ENCODE peak calls at places on chromosome 18, in eight cellular contexts. C, Z, A, X, M, P, Y and G are unnamed samples.
A peak's percentile ranks its signal among the peaks of the same experiment; 100 is the strongest.

GRCh38 chr18:63439334-63439733 is 17.1 kb upstream of the VPS4B start:
- DNase-seq in P (peak; percentile 78), A (peak; percentile 79), X (peak; percentile 87), M (peak; percentile 48), Z (peak; percentile 74), Y (peak; percentile 70), C (peak; percentile 81), G (peak; percentile 91)

GRCh38 chr18:47418746-47419145 is 167.3 kb upstream of the SKOR2 start:
- DNase-seq in X (no peak), M (no peak), Z (peak; percentile 52), A (no peak), C (no peak), P (no peak), Y (no peak), G (no peak)

GRCh38 chr18:72056171-72056570 is 488.0 kb downstream of the CBLN2 start:
- DNase-seq in X (no peak), Y (no peak), M (no peak), P (no peak), Z (no peak), C (no peak), A (no peak), G (no peak)

GRCh38 chr18:24322594-24323136 is 75.0 kb downstream of the OSBPL1A start:
- DNase-seq in X (no peak), Y (no peak), A (peak; percentile 7), P (peak; percentile 18), Z (peak; percentile 59), C (peak; percentile 55), M (no peak), G (no peak)

GRCh38 chr18:9135912-9136314 is 668 bp upstream of the ANKRD12 start:
- DNase-seq in X (peak; percentile 24), Z (peak; percentile 49), Y (peak; percentile 43), C (no peak), A (peak; percentile 64), P (peak; percentile 44), M (peak; percentile 75), G (no peak)

GRCh38 chr18:37963837-37964236 is 398.2 kb upstream of the CELF4 start:
- DNase-seq in Z (no peak), P (no peak), C (no peak), Y (no peak), A (no peak), X (no peak), M (no peak), G (no peak)

GRCh38 chr18:7521226-7521856 is 45.8 kb upstream of the PTPRM start:
- DNase-seq in Z (no peak), M (no peak), P (no peak), Y (no peak), A (no peak), C (no peak), X (no peak), G (no peak)

GRCh38 chr18:54675076-54675475 is 84.0 kb downstream of the DYNAP start:
- DNase-seq in A (no peak), Z (no peak), X (peak; percentile 2), Y (no peak), C (no peak), M (no peak), P (no peak), G (no peak)

GRCh38 chr18:55319517-55319905 is 268.5 kb downstream of the TCF4 start:
- DNase-seq in Y (no peak), P (peak; percentile 44), M (no peak), C (peak; percentile 68), Z (peak; percentile 85), A (no peak), X (peak; percentile 35), G (no peak)

GRCh38 chr18:292271-292670 is 24.4 kb upstream of the THOC1 start:
- DNase-seq in M (no peak), A (no peak), Z (peak; percentile 39), C (no peak), X (peak; percentile 9), P (peak; percentile 29), Y (no peak), G (no peak)

GRCh38 chr18:80154293-80154692 is 45.2 kb downstream of the ADNP2 start:
- DNase-seq in C (peak; percentile 36), X (peak; percentile 41), A (peak; percentile 50), P (peak; percentile 9), Y (no peak), Z (peak; percentile 56), M (peak; percentile 35), G (no peak)

GRCh38 chr18:9429662-9429993 is 45.7 kb upstream of the RALBP1 start:
- DNase-seq in C (peak; percentile 48), P (no peak), A (no peak), M (no peak), Y (no peak), Z (peak; percentile 65), X (no peak), G (no peak)

GRCh38 chr18:24231773-24232735 is 93.2 kb downstream of the CABYR start:
- DNase-seq in X (peak; percentile 20), C (peak; percentile 51), A (peak; percentile 86), Y (no peak), Z (peak; percentile 60), P (peak; percentile 54), M (no peak), G (no peak)

GRCh38 chr18:3816601-3817363 is 366.8 kb downstream of the TGIF1 start:
- DNase-seq in Z (peak; percentile 95), Y (no peak), M (no peak), C (peak; percentile 100), X (peak; percentile 58), A (peak; percentile 42), P (peak; percentile 64), G (no peak)

GRCh38 chr18:78972385-78972918 is 7.2 kb upstream of the SALL3 start:
- DNase-seq in C (no peak), Z (no peak), M (no peak), P (no peak), A (no peak), X (no peak), Y (no peak), G (no peak)

GRCh38 chr18:78973357-78974083 is 6.1 kb upstream of the SALL3 start:
- DNase-seq in C (no peak), P (no peak), A (no peak), X (no peak), Z (no peak), M (no peak), Y (no peak), G (no peak)

GRCh38 chr18:78971511-78972245 is 7.9 kb upstream of the SALL3 start:
- DNase-seq in P (no peak), Y (no peak), C (no peak), M (no peak), Z (no peak), A (no peak), X (no peak), G (no peak)

GRCh38 chr18:78974115-78974740 is 5.4 kb upstream of the SALL3 start:
- DNase-seq in Z (no peak), X (no peak), A (no peak), M (no peak), Y (no peak), P (no peak), C (no peak), G (no peak)

GRCh38 chr18:78972930-78973331 is 6.7 kb upstream of the SALL3 start:
- DNase-seq in Z (no peak), X (no peak), C (no peak), P (no peak), Y (no peak), A (no peak), M (no peak), G (no peak)
- TF ChIP-seq EZH2 in Z (peak; percentile 32), X (no peak), C (no peak), P (no peak), Y (no peak), A (no peak), M (no peak), G (no peak)

GRCh38 chr18:34222025-34222395 is 2.7 kb downstream of the NOL4 start:
- DNase-seq in A (no peak), Y (no peak), P (peak; percentile 4), M (no peak), C (no peak), X (peak; percentile 74), Z (peak; percentile 9), G (no peak)

GRCh38 chr18:34225218-34225553 is 473 bp upstream of the NOL4 start:
- DNase-seq in P (no peak), C (no peak), Z (no peak), A (no peak), X (no peak), Y (no peak), M (no peak), G (no peak)

GRCh38 chr18:34224423-34225217 is at the start of gene NOL4:
- DNase-seq in C (no peak), Z (peak; percentile 22), X (peak; percentile 95), A (peak; percentile 36), Y (no peak), P (peak; percentile 19), M (no peak), G (no peak)

GRCh38 chr18:34222396-34223163 is 2.1 kb downstream of the NOL4 start:
- DNase-seq in A (peak; percentile 9), M (no peak), C (no peak), Z (peak; percentile 29), Y (no peak), X (peak; percentile 63), P (peak; percentile 34), G (no peak)

GRCh38 chr18:34223893-34224422 is 755 bp downstream of the NOL4 start:
- DNase-seq in M (no peak), A (no peak), Y (no peak), Z (peak; percentile 3), X (no peak), P (no peak), C (no peak), G (no peak)
- TF ChIP-seq EZH2 in M (no peak), A (no peak), Y (no peak), Z (peak; percentile 63), X (no peak), P (no peak), C (peak; percentile 20), G (no peak)

GRCh38 chr18:31497711-31498449 is at the start of gene DSG2:
- DNase-seq in A (peak; percentile 59), M (peak; percentile 83), Y (no peak), C (no peak), P (no peak), X (peak; percentile 31), Z (peak; percentile 24), G (no peak)
- TF ChIP-seq EZH2 in A (no peak), M (no peak), Y (no peak), C (peak; percentile 74), P (peak; percentile 83), X (no peak), Z (no peak), G (no peak)

DNA sequence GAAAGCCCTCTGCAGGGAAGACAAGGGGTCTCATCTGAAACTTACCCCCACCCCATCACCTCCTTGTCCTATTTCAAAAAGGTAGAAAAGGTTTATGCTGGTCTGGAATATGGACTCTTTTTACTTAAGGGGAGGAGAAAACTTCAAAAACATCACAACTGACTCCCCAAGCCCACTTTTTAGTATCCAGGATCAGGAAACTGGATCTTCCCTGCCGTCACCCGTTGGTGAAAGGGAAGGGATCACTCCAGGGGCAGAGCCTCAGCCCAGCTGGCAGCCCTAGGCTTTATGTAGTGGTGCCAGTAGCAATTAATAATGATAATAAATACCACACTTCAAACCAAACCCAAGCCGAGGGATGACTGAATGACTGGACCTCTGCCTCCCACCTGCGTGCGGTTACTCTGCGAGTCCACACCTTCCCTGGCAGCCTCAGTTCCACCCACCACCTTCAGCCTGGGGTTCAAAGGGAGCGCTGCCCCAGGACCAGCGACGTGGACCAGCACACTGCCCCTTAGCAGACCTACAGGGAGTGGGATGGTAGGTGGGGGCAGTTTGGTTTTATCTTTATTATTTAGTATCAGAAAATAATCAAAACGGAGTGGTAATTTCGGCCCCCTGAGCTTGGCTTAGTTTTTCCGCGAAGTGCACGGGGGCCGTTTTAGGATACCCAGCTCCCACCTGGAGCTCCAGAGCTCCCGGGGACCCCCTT is 4.9 kb upstream of the GATA6 start:
- DNase-seq in Y (no peak), Z (no peak), P (no peak), A (no peak), X (no peak), C (no peak), M (no peak), G (no peak)
- TF ChIP-seq EZH2 in Y (no peak), Z (no peak), P (no peak), A (no peak), X (peak; percentile 90), C (no peak), M (no peak), G (no peak)

GRCh38 chr18:36535202-36535935 is 237.9 kb downstream of the FHOD3 start:
- DNase-seq in P (no peak), Z (no peak), C (no peak), X (no peak), M (no peak), A (no peak), Y (no peak), G (no peak)
- TF ChIP-seq EZH2 in P (no peak), Z (no peak), C (no peak), X (no peak), M (no peak), A (no peak), Y (no peak), G (no peak)